ENCODE peak calls at places on chromosomes 11 and 22, in five cellular contexts. One of them, this sample, is unnamed.
A peak's percentile ranks its signal among the peaks of the same experiment; 100 is the strongest.

GRCh38 chr11:89736566-89736965 is 26.5 kb downstream of the TRIM77 start:
- DNase-seq in HAP-1: no peak
- DNase-seq in CD8-positive, alpha-beta T cell: no peak
- DNase-seq in neural progenitor cell: no peak
- DNase-seq in cardiac muscle cell: no peak
- DNase-seq in this sample: no peak

GRCh38 chr11:11843233-11843632 is 1.5 kb downstream of the USP47 start:
- DNase-seq in HAP-1: peak; percentile 27
- DNase-seq in CD8-positive, alpha-beta T cell: no peak
- DNase-seq in neural progenitor cell: peak; percentile 11
- DNase-seq in cardiac muscle cell: peak; percentile 68
- DNase-seq in this sample: peak; percentile 44

GRCh38 chr11:95788921-95789505 is 569 bp downstream of the FAM76B start:
- DNase-seq in HAP-1: peak; percentile 25
- DNase-seq in CD8-positive, alpha-beta T cell: peak; percentile 5
- DNase-seq in neural progenitor cell: peak; percentile 80
- DNase-seq in cardiac muscle cell: peak; percentile 41
- DNase-seq in this sample: peak; percentile 39

GRCh38 chr11:77642228-77642627 is 4.6 kb upstream of the CLNS1A start:
- DNase-seq in HAP-1: no peak
- DNase-seq in CD8-positive, alpha-beta T cell: no peak
- DNase-seq in neural progenitor cell: no peak
- DNase-seq in cardiac muscle cell: no peak
- DNase-seq in this sample: no peak

GRCh38 chr11:19368726-19369364 is 128.1 kb upstream of the E2F8 start:
- DNase-seq in HAP-1: no peak
- DNase-seq in CD8-positive, alpha-beta T cell: no peak
- DNase-seq in neural progenitor cell: no peak
- DNase-seq in cardiac muscle cell: peak; percentile 80
- DNase-seq in this sample: no peak

GRCh38 chr22:23401111-23401909 is 178.8 kb downstream of the IGLL1 start:
- DNase-seq in HAP-1: no peak
- DNase-seq in CD8-positive, alpha-beta T cell: no peak
- DNase-seq in neural progenitor cell: no peak
- DNase-seq in cardiac muscle cell: peak; percentile 54
- DNase-seq in this sample: peak; percentile 97

GRCh38 chr11:118911880-118912741 is 13.6 kb downstream of the BCL9L start:
- DNase-seq in HAP-1: peak; percentile 38
- DNase-seq in CD8-positive, alpha-beta T cell: peak; percentile 59
- DNase-seq in neural progenitor cell: peak; percentile 78
- DNase-seq in cardiac muscle cell: peak; percentile 89
- DNase-seq in this sample: peak; percentile 89

GRCh38 chr11:13110929-13111812 is 102.1 kb downstream of the RASSF10 start:
- DNase-seq in HAP-1: no peak
- DNase-seq in CD8-positive, alpha-beta T cell: no peak
- DNase-seq in neural progenitor cell: peak; percentile 59
- DNase-seq in cardiac muscle cell: peak; percentile 69
- DNase-seq in this sample: no peak

GRCh38 chr22:37818397-37819099 is 4.6 kb upstream of the GALR3 start:
- DNase-seq in HAP-1: no peak
- DNase-seq in CD8-positive, alpha-beta T cell: peak; percentile 42
- DNase-seq in neural progenitor cell: peak; percentile 78
- DNase-seq in cardiac muscle cell: peak; percentile 65
- DNase-seq in this sample: no peak

GRCh38 chr22:31248138-31248745 is 36.1 kb downstream of the LIMK2 start:
- DNase-seq in HAP-1: peak; percentile 78
- DNase-seq in CD8-positive, alpha-beta T cell: peak; percentile 56
- DNase-seq in neural progenitor cell: peak; percentile 92
- DNase-seq in cardiac muscle cell: peak; percentile 94
- DNase-seq in this sample: peak; percentile 84

GRCh38 chr11:33044281-33044680 is 4.9 kb downstream of the TCP11L1 start:
- DNase-seq in HAP-1: peak; percentile 46
- DNase-seq in CD8-positive, alpha-beta T cell: no peak
- DNase-seq in neural progenitor cell: no peak
- DNase-seq in cardiac muscle cell: no peak
- DNase-seq in this sample: no peak

GRCh38 chr11:35478411-35479139 is 46.8 kb downstream of the PAMR1 start:
- DNase-seq in HAP-1: no peak
- DNase-seq in CD8-positive, alpha-beta T cell: no peak
- DNase-seq in neural progenitor cell: no peak
- DNase-seq in cardiac muscle cell: peak; percentile 36
- DNase-seq in this sample: no peak

GRCh38 chr11:64406221-64406946 is 47.4 kb downstream of the RPS6KA4 start:
- DNase-seq in HAP-1: no peak
- DNase-seq in CD8-positive, alpha-beta T cell: no peak
- DNase-seq in neural progenitor cell: peak; percentile 57
- DNase-seq in cardiac muscle cell: peak; percentile 57
- DNase-seq in this sample: no peak

GRCh38 chr11:32830413-32830738 is 649 bp downstream of the PRRG4 start:
- DNase-seq in HAP-1: no peak
- DNase-seq in CD8-positive, alpha-beta T cell: no peak
- DNase-seq in neural progenitor cell: no peak
- DNase-seq in cardiac muscle cell: peak; percentile 36
- DNase-seq in this sample: no peak

GRCh38 chr22:30277547-30278344 is 11.1 kb upstream of the OSM start:
- DNase-seq in HAP-1: no peak
- DNase-seq in CD8-positive, alpha-beta T cell: no peak
- DNase-seq in neural progenitor cell: peak; percentile 48
- DNase-seq in cardiac muscle cell: peak; percentile 93
- DNase-seq in this sample: peak; percentile 52

GRCh38 chr11:62680825-62681240 is 2.0 kb upstream of the UBXN1 start:
- DNase-seq in HAP-1: peak; percentile 59
- DNase-seq in CD8-positive, alpha-beta T cell: no peak
- DNase-seq in neural progenitor cell: peak; percentile 51
- DNase-seq in cardiac muscle cell: peak; percentile 90
- DNase-seq in this sample: peak; percentile 68

GRCh38 chr11:110472858-110473257 is 43.1 kb downstream of the FDX1 start:
- DNase-seq in HAP-1: no peak
- DNase-seq in CD8-positive, alpha-beta T cell: no peak
- DNase-seq in neural progenitor cell: no peak
- DNase-seq in cardiac muscle cell: peak; percentile 26
- DNase-seq in this sample: no peak

GRCh38 chr11:67272327-67273259 is 6.3 kb downstream of the GRK2 start:
- DNase-seq in HAP-1: no peak
- DNase-seq in CD8-positive, alpha-beta T cell: no peak
- DNase-seq in neural progenitor cell: no peak
- DNase-seq in cardiac muscle cell: no peak
- DNase-seq in this sample: no peak

GRCh38 chr11:76623171-76623883 is 47.2 kb downstream of the LRRC32 start:
- DNase-seq in HAP-1: no peak
- DNase-seq in CD8-positive, alpha-beta T cell: no peak
- DNase-seq in neural progenitor cell: no peak
- DNase-seq in cardiac muscle cell: peak; percentile 71
- DNase-seq in this sample: peak; percentile 57

GRCh38 chr22:30923168-30923900 is 45.2 kb downstream of the MORC2 start:
- DNase-seq in HAP-1: no peak
- DNase-seq in CD8-positive, alpha-beta T cell: no peak
- DNase-seq in neural progenitor cell: no peak
- DNase-seq in cardiac muscle cell: no peak
- DNase-seq in this sample: peak; percentile 22

GRCh38 chr11:8049084-8049483 is 31.9 kb upstream of the TUB start:
- DNase-seq in HAP-1: no peak
- DNase-seq in CD8-positive, alpha-beta T cell: no peak
- DNase-seq in neural progenitor cell: no peak
- DNase-seq in cardiac muscle cell: no peak
- DNase-seq in this sample: no peak

GRCh38 chr22:41417622-41418390 is 28.8 kb downstream of the TOB2 start:
- DNase-seq in HAP-1: no peak
- DNase-seq in CD8-positive, alpha-beta T cell: no peak
- DNase-seq in neural progenitor cell: no peak
- DNase-seq in cardiac muscle cell: peak; percentile 39
- DNase-seq in this sample: no peak

GRCh38 chr11:93849751-93850584 is 450 bp downstream of the VSTM5 start:
- DNase-seq in HAP-1: no peak
- DNase-seq in CD8-positive, alpha-beta T cell: no peak
- DNase-seq in neural progenitor cell: peak; percentile 38
- DNase-seq in cardiac muscle cell: peak; percentile 52
- DNase-seq in this sample: no peak

GRCh38 chr22:30420401-30421178 is 5.0 kb upstream of the MTFP1 start:
- DNase-seq in HAP-1: no peak
- DNase-seq in CD8-positive, alpha-beta T cell: no peak
- DNase-seq in neural progenitor cell: no peak
- DNase-seq in cardiac muscle cell: peak; percentile 88
- DNase-seq in this sample: peak; percentile 59

GRCh38 chr22:36423461-36424404 is 36.0 kb upstream of the MYH9 start:
- DNase-seq in HAP-1: no peak
- DNase-seq in CD8-positive, alpha-beta T cell: no peak
- DNase-seq in neural progenitor cell: no peak
- DNase-seq in cardiac muscle cell: peak; percentile 84
- DNase-seq in this sample: peak; percentile 64

GRCh38 chr11:69799582-69799981 is 19.6 kb downstream of the FGF3 start:
- DNase-seq in HAP-1: peak; percentile 31
- DNase-seq in CD8-positive, alpha-beta T cell: no peak
- DNase-seq in neural progenitor cell: peak; percentile 37
- DNase-seq in cardiac muscle cell: peak; percentile 29
- DNase-seq in this sample: no peak

GRCh38 chr11:75200531-75200930 is 40.0 kb upstream of the TPBGL start:
- DNase-seq in HAP-1: no peak
- DNase-seq in CD8-positive, alpha-beta T cell: no peak
- DNase-seq in neural progenitor cell: no peak
- DNase-seq in cardiac muscle cell: no peak
- DNase-seq in this sample: no peak

GRCh38 chr11:86722041-86722440 is 49.6 kb upstream of the ME3 start:
- DNase-seq in HAP-1: no peak
- DNase-seq in CD8-positive, alpha-beta T cell: no peak
- DNase-seq in neural progenitor cell: no peak
- DNase-seq in cardiac muscle cell: peak; percentile 74
- DNase-seq in this sample: no peak

GRCh38 chr11:94758671-94759070 is 9.5 kb upstream of the AMOTL1 start:
- DNase-seq in HAP-1: no peak
- DNase-seq in CD8-positive, alpha-beta T cell: no peak
- DNase-seq in neural progenitor cell: no peak
- DNase-seq in cardiac muscle cell: no peak
- DNase-seq in this sample: peak; percentile 48

GRCh38 chr11:8671242-8671641 is 11.2 kb downstream of the TRIM66 start:
- DNase-seq in HAP-1: peak; percentile 55
- DNase-seq in CD8-positive, alpha-beta T cell: no peak
- DNase-seq in neural progenitor cell: peak; percentile 97
- DNase-seq in cardiac muscle cell: peak; percentile 94
- DNase-seq in this sample: peak; percentile 59

GRCh38 chr22:36762687-36763260 is 13.1 kb downstream of the IFT27 start:
- DNase-seq in HAP-1: no peak
- DNase-seq in CD8-positive, alpha-beta T cell: no peak
- DNase-seq in neural progenitor cell: no peak
- DNase-seq in cardiac muscle cell: peak; percentile 58
- DNase-seq in this sample: no peak

GRCh38 chr11:116217006-116217405 is 555.8 kb downstream of the BUD13 start:
- DNase-seq in HAP-1: peak; percentile 49
- DNase-seq in CD8-positive, alpha-beta T cell: no peak
- DNase-seq in neural progenitor cell: no peak
- DNase-seq in cardiac muscle cell: peak; percentile 58
- DNase-seq in this sample: no peak

GRCh38 chr22:48950151-48950915 is 877.3 kb downstream of the BRD1 start:
- DNase-seq in HAP-1: no peak
- DNase-seq in CD8-positive, alpha-beta T cell: no peak
- DNase-seq in neural progenitor cell: no peak
- DNase-seq in cardiac muscle cell: no peak
- DNase-seq in this sample: no peak

GRCh38 chr22:48952256-48953102 is 875.2 kb downstream of the BRD1 start:
- DNase-seq in HAP-1: no peak
- DNase-seq in CD8-positive, alpha-beta T cell: no peak
- DNase-seq in neural progenitor cell: no peak
- DNase-seq in cardiac muscle cell: no peak
- DNase-seq in this sample: peak; percentile 26

GRCh38 chr22:48953830-48954229 is 873.8 kb downstream of the BRD1 start:
- DNase-seq in HAP-1: no peak
- DNase-seq in CD8-positive, alpha-beta T cell: no peak
- DNase-seq in neural progenitor cell: no peak
- DNase-seq in cardiac muscle cell: no peak
- DNase-seq in this sample: peak; percentile 22

GRCh38 chr22:48953103-48953720 is 874.5 kb downstream of the BRD1 start:
- DNase-seq in HAP-1: no peak
- DNase-seq in CD8-positive, alpha-beta T cell: no peak
- DNase-seq in neural progenitor cell: no peak
- DNase-seq in cardiac muscle cell: no peak
- DNase-seq in this sample: no peak

DNA sequence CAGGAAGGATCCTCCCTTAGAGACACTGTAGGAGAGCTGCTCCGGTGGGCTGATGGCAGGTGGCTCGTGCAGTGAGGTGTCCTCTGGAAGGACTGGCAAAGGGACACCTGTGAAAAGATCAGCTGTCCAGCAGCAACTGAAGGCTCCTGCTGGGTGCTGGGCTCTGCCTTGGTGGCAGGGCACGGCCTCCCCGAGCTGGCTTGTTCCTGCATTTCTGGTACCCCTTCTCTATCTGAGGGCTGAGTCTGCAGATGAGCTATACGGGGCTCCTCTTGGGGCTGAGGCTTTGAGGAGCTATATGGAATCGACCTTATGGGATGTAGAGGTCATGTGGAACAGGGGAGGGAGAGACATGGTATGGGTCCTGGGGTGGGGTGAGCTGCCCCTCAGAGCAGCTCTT is 875.8 kb downstream of the BRD1 start:
- DNase-seq in HAP-1: no peak
- DNase-seq in CD8-positive, alpha-beta T cell: no peak
- DNase-seq in neural progenitor cell: no peak
- DNase-seq in cardiac muscle cell: no peak
- DNase-seq in this sample: no peak
- H3K9me3 ChIP-seq in HAP-1: no peaks in the 10 kb centered on the region
- H3K9me3 ChIP-seq in CD8-positive, alpha-beta T cell: no peaks in the 10 kb centered on the region
- H3K9me3 ChIP-seq in neural progenitor cell: no peaks in the 10 kb centered on the region
- H3K9me3 ChIP-seq in cardiac muscle cell: no peaks in the 10 kb centered on the region
- H3K9me3 ChIP-seq in this sample: peaks cover 3% of the 10 kb centered on the region

DNA sequence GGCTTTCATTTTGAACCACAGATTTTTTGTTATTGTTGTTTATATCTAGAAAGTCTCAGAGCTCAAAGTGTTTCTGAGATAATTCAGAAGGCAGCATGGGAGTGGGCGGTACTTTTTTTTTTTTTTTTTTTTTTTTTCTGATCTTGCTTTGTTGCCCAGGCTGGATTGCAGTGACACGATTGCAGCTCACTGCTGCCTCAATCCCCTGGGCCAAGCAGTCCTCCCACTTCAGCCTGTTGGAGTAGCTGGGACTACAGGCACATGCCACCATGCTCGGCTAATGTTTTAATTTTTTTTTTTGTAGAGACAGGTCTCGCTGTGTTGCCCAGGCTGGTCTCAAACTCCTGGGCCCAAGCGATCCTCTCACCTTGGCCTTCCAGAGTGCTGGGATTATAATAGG is 21.6 kb downstream of the CAT start:
- DNase-seq in HAP-1: no peak
- DNase-seq in CD8-positive, alpha-beta T cell: no peak
- DNase-seq in neural progenitor cell: no peak
- DNase-seq in cardiac muscle cell: no peak
- DNase-seq in this sample: no peak
- H3K36me3 ChIP-seq in HAP-1: peaks cover 25% of the 10 kb centered on the region
- H3K36me3 ChIP-seq in CD8-positive, alpha-beta T cell: peaks cover 55% of the 10 kb centered on the region
- H3K36me3 ChIP-seq in neural progenitor cell: no peaks in the 10 kb centered on the region
- H3K36me3 ChIP-seq in cardiac muscle cell: peaks cover 18% of the 10 kb centered on the region
- H3K36me3 ChIP-seq in this sample: peaks cover 33% of the 10 kb centered on the region

GRCh38 chr11:130095326-130095725 is 25.6 kb downstream of the APLP2 start:
- DNase-seq in HAP-1: no peak
- DNase-seq in CD8-positive, alpha-beta T cell: no peak
- DNase-seq in neural progenitor cell: no peak
- DNase-seq in cardiac muscle cell: no peak
- DNase-seq in this sample: no peak
- H3K4me3 ChIP-seq in HAP-1: no peak overlapping the region
- H3K4me3 ChIP-seq in CD8-positive, alpha-beta T cell: no peak overlapping the region
- H3K4me3 ChIP-seq in neural progenitor cell: no peak overlapping the region
- H3K4me3 ChIP-seq in cardiac muscle cell: no peak overlapping the region
- H3K4me3 ChIP-seq in this sample: no peak overlapping the region

GRCh38 chr22:16695261-16695660 is 102.7 kb upstream of the CCT8L2 start:
- DNase-seq in HAP-1: no peak
- DNase-seq in CD8-positive, alpha-beta T cell: no peak
- DNase-seq in neural progenitor cell: no peak
- DNase-seq in cardiac muscle cell: no peak
- DNase-seq in this sample: no peak
- H3K9me3 ChIP-seq in HAP-1: no peaks in the 10 kb centered on the region
- H3K9me3 ChIP-seq in CD8-positive, alpha-beta T cell: no peaks in the 10 kb centered on the region
- H3K9me3 ChIP-seq in neural progenitor cell: no peaks in the 10 kb centered on the region
- H3K9me3 ChIP-seq in cardiac muscle cell: no peaks in the 10 kb centered on the region
- H3K9me3 ChIP-seq in this sample: no peaks in the 10 kb centered on the region

This sample was measured in SJSA1.